ENCODE peak calls at places on chromosomes 5 and 9, in eight cellular contexts. L is WERI-Rb-1; W is NCI-H1105 treated with DMSO at 0.1 percent for 48 hours; M is stimulated activated CD4-positive, alpha-beta T cell treated with anti-CD3 and anti-CD28 coated beads, Interleukin-2, amount 100 ng/mL, for 24 hours; X is RPMI7951; R is Right ventricle myocardium superior; V is CD4-positive, alpha-beta T cell; S is Caco-2. U is an unnamed sample.

GRCh38 chr5:3051400-3051799 is 299.9 kb upstream of the IRX2 start:
- DNase-seq in L (no peak), W (no peak), M (no peak), X (no peak), R (no peak), V (no peak), S (no peak), U (no peak)

GRCh38 chr5:1325870-1326546 is 18.9 kb downstream of the CLPTM1L start:
- DNase-seq in L (peak; percentile 9), W (no peak), M (no peak), X (no peak), R (no peak), V (no peak), S (no peak), U (no peak)

GRCh38 chr9:37151802-37152201 is 31.4 kb downstream of the ZCCHC7 start:
- DNase-seq in L (no peak), W (no peak), M (no peak), X (no peak), R (no peak), V (no peak), S (no peak), U (no peak)

GRCh38 chr5:178209334-178210072 is 5.2 kb downstream of the HNRNPAB start:
- DNase-seq in L (no peak), W (no peak), M (no peak), X (no peak), R (no peak), V (no peak), S (no peak), U (no peak)

GRCh38 chr9:1140057-1140456 is 89.9 kb downstream of the DMRT2 start:
- DNase-seq in L (no peak), W (no peak), M (no peak), X (no peak), R (no peak), V (no peak), S (no peak), U (no peak)

GRCh38 chr5:141135030-141135717 is at the start of gene PCDHB5:
- DNase-seq in L (peak; percentile 38), W (peak; percentile 66), M (no peak), X (peak; percentile 34), R (no peak), V (no peak), S (no peak), U (peak; percentile 42)

GRCh38 chr5:59025734-59026133 is 442.9 kb downstream of the RAB3C start:
- DNase-seq in L (no peak), W (no peak), M (no peak), X (no peak), R (no peak), V (no peak), S (peak; percentile 77), U (no peak)

GRCh38 chr5:72364186-72364585 is 44.0 kb downstream of the PTCD2 start:
- DNase-seq in L (no peak), W (no peak), M (no peak), X (no peak), R (no peak), V (no peak), S (no peak), U (no peak)

GRCh38 chr5:38878391-38879090 is 32.7 kb downstream of the OSMR start:
- DNase-seq in L (no peak), W (no peak), M (no peak), X (no peak), R (no peak), V (no peak), S (no peak), U (no peak)

GRCh38 chr9:101977614-101978210 is 239.3 kb upstream of the GRIN3A start:
- DNase-seq in L (no peak), W (peak; percentile 43), M (no peak), X (peak; percentile 2), R (no peak), V (no peak), S (peak; percentile 12), U (peak; percentile 32)

GRCh38 chr9:5529683-5530221 is 19.4 kb downstream of the PDCD1LG2 start:
- DNase-seq in L (no peak), W (no peak), M (no peak), X (no peak), R (no peak), V (no peak), S (no peak), U (no peak)

GRCh38 chr5:147321569-147321968 is 86.7 kb downstream of the STK32A start:
- DNase-seq in L (no peak), W (peak; percentile 81), M (no peak), X (no peak), R (no peak), V (no peak), S (no peak), U (peak; percentile 17)

GRCh38 chr5:142828797-142829535 is 58.8 kb downstream of the ARHGAP26 start:
- DNase-seq in L (no peak), W (no peak), M (no peak), X (no peak), R (no peak), V (no peak), S (no peak), U (no peak)

GRCh38 chr9:2755285-2755684 is 38.0 kb downstream of the KCNV2 start:
- DNase-seq in L (peak; percentile 25), W (no peak), M (no peak), X (no peak), R (no peak), V (no peak), S (no peak), U (no peak)

GRCh38 chr9:124595743-124596142 is 88.5 kb upstream of the NR5A1 start:
- DNase-seq in L (no peak), W (no peak), M (no peak), X (peak; percentile 13), R (no peak), V (no peak), S (peak; percentile 66), U (no peak)

GRCh38 chr9:114754574-114754973 is 51.3 kb downstream of the TNFSF15 start:
- DNase-seq in L (no peak), W (no peak), M (no peak), X (no peak), R (no peak), V (no peak), S (no peak), U (no peak)

GRCh38 chr5:14164164-14164720 is 21.1 kb downstream of the TRIO start:
- DNase-seq in L (no peak), W (no peak), M (no peak), X (no peak), R (no peak), V (no peak), S (no peak), U (no peak)

GRCh38 chr9:94606641-94607339 is 13.2 kb upstream of the FBP2 start:
- DNase-seq in L (no peak), W (no peak), M (no peak), X (no peak), R (no peak), V (no peak), S (no peak), U (no peak)

GRCh38 chr5:9765421-9765820 is 135.3 kb upstream of the TAS2R1 start:
- DNase-seq in L (no peak), W (no peak), M (no peak), X (peak; percentile 50), R (no peak), V (no peak), S (no peak), U (no peak)

GRCh38 chr5:118043531-118043930 is 944.8 kb downstream of the DTWD2 start:
- DNase-seq in L (no peak), W (no peak), M (no peak), X (no peak), R (no peak), V (no peak), S (no peak), U (no peak)

GRCh38 chr9:81317223-81317622 is 372.1 kb downstream of the TLE1 start:
- DNase-seq in L (no peak), W (no peak), M (no peak), X (peak; percentile 57), R (no peak), V (no peak), S (no peak), U (no peak)

GRCh38 chr5:107154598-107154997 is 516.1 kb downstream of the EFNA5 start:
- DNase-seq in L (no peak), W (no peak), M (no peak), X (no peak), R (no peak), V (no peak), S (no peak), U (no peak)

GRCh38 chr5:103021310-103021709 is 98.6 kb downstream of the GIN1 start:
- DNase-seq in L (no peak), W (no peak), M (no peak), X (peak; percentile 77), R (no peak), V (no peak), S (no peak), U (no peak)

GRCh38 chr5:133847886-133848285 is 120.5 kb downstream of the C5orf15 start:
- DNase-seq in L (no peak), W (no peak), M (no peak), X (no peak), R (no peak), V (no peak), S (no peak), U (no peak)

U was measured in NCI-H1417 treated with DMSO at 0.1 percent for 48 hours.